ENCODE peak calls at places on chromosomes 2 and 18, in nine cellular contexts. G is iris pigment epithelial cell; N is natural killer cell treated with Interleukin-12 subunit alpha and Interleukin-12 subunit beta and Interleukin-15 and Interleukin-18, amount 100 ng/mL, for 72 hours; X is HT-29; A is lower lobe of right lung; L is psoas muscle; Q is A549; T is T47D; H is left lung. Y is an unnamed sample.

GRCh38 chr2:159855153-159856140 is 57.4 kb upstream of the CD302 start:
- DNase-seq in G (peak; percentile 80), N (no peak), X (no peak), A (no peak), L (no peak), Q (no peak), T (no peak), H (no peak), Y (no peak)

GRCh38 chr2:74094291-74094690 is 53.4 kb downstream of the BOLA3 start:
- DNase-seq in G (no peak), N (no peak), X (no peak), A (no peak), L (no peak), Q (no peak), T (no peak), H (no peak), Y (peak; percentile 44)

GRCh38 chr18:64929026-64929425 is 780.1 kb upstream of the LINC00305 start:
- DNase-seq in G (no peak), N (no peak), X (no peak), A (no peak), L (no peak), Q (no peak), T (no peak), H (no peak), Y (no peak)

GRCh38 chr2:97747285-97747684 is 33.9 kb downstream of the ZAP70 start:
- DNase-seq in G (no peak), N (no peak), X (no peak), A (no peak), L (no peak), Q (no peak), T (no peak), H (no peak), Y (peak; percentile 13)

GRCh38 chr2:239184968-239185903 is 215.6 kb downstream of the HDAC4 start:
- DNase-seq in G (no peak), N (no peak), X (no peak), A (no peak), L (no peak), Q (no peak), T (no peak), H (peak; percentile 13), Y (peak; percentile 69)

GRCh38 chr2:60883896-60884295 is 2.5 kb downstream of the REL start:
- DNase-seq in G (no peak), N (no peak), X (no peak), A (no peak), L (no peak), Q (no peak), T (no peak), H (no peak), Y (no peak)

GRCh38 chr2:44801289-44801675 is 140.2 kb upstream of the SIX3 start:
- DNase-seq in G (no peak), N (no peak), X (no peak), A (no peak), L (no peak), Q (no peak), T (no peak), H (no peak), Y (no peak)

GRCh38 chr2:152415231-152415642 is 80.3 kb downstream of the FMNL2 start:
- DNase-seq in G (peak; percentile 55), N (no peak), X (no peak), A (no peak), L (no peak), Q (no peak), T (no peak), H (no peak), Y (no peak)

GRCh38 chr2:25524507-25524906 is 148.9 kb downstream of the DTNB start:
- DNase-seq in G (no peak), N (no peak), X (no peak), A (no peak), L (no peak), Q (no peak), T (no peak), H (no peak), Y (no peak)

GRCh38 chr2:222930862-222931261 is 70.0 kb downstream of the ACSL3 start:
- DNase-seq in G (peak; percentile 74), N (no peak), X (no peak), A (no peak), L (no peak), Q (no peak), T (no peak), H (no peak), Y (no peak)

GRCh38 chr2:239294571-239295054 is 106.2 kb downstream of the HDAC4 start:
- DNase-seq in G (no peak), N (no peak), X (no peak), A (no peak), L (no peak), Q (no peak), T (no peak), H (peak; percentile 29), Y (peak; percentile 45)

GRCh38 chr2:235757212-235757611 is 263.4 kb downstream of the AGAP1 start:
- DNase-seq in G (no peak), N (no peak), X (no peak), A (no peak), L (no peak), Q (no peak), T (no peak), H (no peak), Y (no peak)

GRCh38 chr18:22238036-22238435 is 68.6 kb downstream of the GATA6 start:
- DNase-seq in G (no peak), N (no peak), X (no peak), A (no peak), L (no peak), Q (no peak), T (no peak), H (no peak), Y (no peak)

GRCh38 chr2:28802975-28803429 is 7.6 kb upstream of the SPDYA start:
- DNase-seq in G (peak; percentile 78), N (no peak), X (no peak), A (no peak), L (no peak), Q (peak; percentile 63), T (no peak), H (no peak), Y (no peak)

GRCh38 chr18:54119524-54120019 is 104.9 kb downstream of the MBD2 start:
- DNase-seq in G (peak; percentile 68), N (no peak), X (peak; percentile 69), A (no peak), L (no peak), Q (peak; percentile 57), T (peak; percentile 13), H (no peak), Y (no peak)

GRCh38 chr2:207754498-207755383 is 15.0 kb downstream of the FZD5 start:
- DNase-seq in G (no peak), N (no peak), X (no peak), A (no peak), L (no peak), Q (no peak), T (no peak), H (no peak), Y (no peak)

GRCh38 chr2:144208924-144209323 is 311.0 kb downstream of the ZEB2 start:
- DNase-seq in G (no peak), N (no peak), X (no peak), A (no peak), L (no peak), Q (no peak), T (no peak), H (no peak), Y (no peak)

GRCh38 chr18:67813380-67814028 is 297.0 kb upstream of the DSEL start:
- DNase-seq in G (peak; percentile 45), N (no peak), X (no peak), A (no peak), L (no peak), Q (no peak), T (no peak), H (no peak), Y (no peak)

GRCh38 chr2:60215295-60215990 is 338.0 kb downstream of the BCL11A start:
- DNase-seq in G (no peak), N (no peak), X (no peak), A (no peak), L (no peak), Q (no peak), T (no peak), H (no peak), Y (no peak)

GRCh38 chr2:20562540-20563225 is 88.2 kb downstream of the HS1BP3 start:
- DNase-seq in G (no peak), N (no peak), X (no peak), A (no peak), L (no peak), Q (peak; percentile 33), T (no peak), H (no peak), Y (no peak)

GRCh38 chr2:230135126-230135525 is 66.4 kb upstream of the SLC16A14 start:
- DNase-seq in G (no peak), N (no peak), X (no peak), A (no peak), L (no peak), Q (no peak), T (no peak), H (no peak), Y (no peak)

GRCh38 chr2:204180671-204181070 is 244.1 kb downstream of the ICOS start:
- DNase-seq in G (no peak), N (no peak), X (no peak), A (peak; percentile 46), L (no peak), Q (no peak), T (no peak), H (no peak), Y (no peak)

GRCh38 chr2:23153484-23153883 is 231.5 kb upstream of the KLHL29 start:
- DNase-seq in G (no peak), N (no peak), X (no peak), A (no peak), L (no peak), Q (no peak), T (no peak), H (no peak), Y (no peak)

GRCh38 chr2:70523996-70524965 is 29.3 kb downstream of the TGFA start:
- DNase-seq in G (peak; percentile 38), N (peak; percentile 71), X (peak; percentile 92), A (peak; percentile 77), L (peak; percentile 41), Q (peak; percentile 76), T (peak; percentile 36), H (peak; percentile 86), Y (no peak)

GRCh38 chr2:39486071-39486470 is 49.0 kb upstream of the MAP4K3 start:
- DNase-seq in G (no peak), N (no peak), X (no peak), A (no peak), L (no peak), Q (no peak), T (no peak), H (no peak), Y (no peak)

GRCh38 chr18:55900380-55900779 is 312.4 kb upstream of the TCF4 start:
- DNase-seq in G (peak; percentile 77), N (no peak), X (no peak), A (no peak), L (no peak), Q (peak; percentile 1), T (no peak), H (no peak), Y (no peak)

GRCh38 chr2:32377928-32378327 is 21.1 kb downstream of the BIRC6 start:
- DNase-seq in G (no peak), N (no peak), X (no peak), A (no peak), L (no peak), Q (no peak), T (no peak), H (no peak), Y (no peak)

GRCh38 chr2:43152711-43153627 is 73.4 kb downstream of the ZFP36L2 start:
- DNase-seq in G (no peak), N (no peak), X (no peak), A (peak; percentile 59), L (no peak), Q (no peak), T (no peak), H (peak; percentile 71), Y (no peak)

GRCh38 chr2:40797115-40797514 is 345.2 kb upstream of the SLC8A1 start:
- DNase-seq in G (peak; percentile 13), N (no peak), X (no peak), A (no peak), L (no peak), Q (no peak), T (no peak), H (no peak), Y (no peak)

GRCh38 chr2:62685986-62686625 is 19.4 kb upstream of the EHBP1 start:
- DNase-seq in G (no peak), N (no peak), X (no peak), A (no peak), L (no peak), Q (no peak), T (no peak), H (no peak), Y (no peak)

GRCh38 chr2:234290671-234291070 is 206.2 kb downstream of the ARL4C start:
- DNase-seq in G (no peak), N (peak; percentile 94), X (no peak), A (no peak), L (no peak), Q (no peak), T (no peak), H (peak; percentile 52), Y (no peak)

Y was measured in suprapubic skin.